ENCODE peak calls at places on chromosomes 5 and 9, in five cellular contexts. D is cardiac muscle cell, Q is mesendoderm, Y is psoas muscle, Z is aorta. U is an unnamed sample. For H3K4me1 and H3K27me3, the result is how much of the 10 kb centered on the place peaks cover.

GRCh38 chr5:149575131-149575530 is 6.2 kb upstream of the ARHGEF37 start:
- DNase-seq in Z (no peak), Q (no peak), Y (no peak), D (no peak), U (no peak)

GRCh38 chr9:92717201-92718085 is 47.2 kb downstream of the BICD2 start:
- DNase-seq in Y (no peak), Q (no peak), Z (peak), D (no peak), U (no peak)

GRCh38 chr9:105672711-105673234 is 10.5 kb downstream of the TAL2 start:
- DNase-seq in D (no peak), Y (no peak), Q (no peak), Z (no peak), U (no peak)

GRCh38 chr5:38497946-38498345 is 58.5 kb downstream of the LIFR start:
- DNase-seq in Y (no peak), Z (no peak), Q (peak), D (peak), U (no peak)

GRCh38 chr5:150363185-150363584 is 5.7 kb downstream of the TCOF1 start:
- DNase-seq in Z (no peak), Y (no peak), Q (no peak), D (no peak), U (no peak)

GRCh38 chr9:88988796-88989641 is 2.2 kb upstream of the S1PR3 start:
- DNase-seq in D (peak), Q (no peak), Y (no peak), Z (no peak), U (no peak)

GRCh38 chr5:149212203-149212951 is 59.3 kb upstream of the AFAP1L1 start:
- DNase-seq in Q (no peak), Y (no peak), Z (no peak), D (peak), U (no peak)

GRCh38 chr5:167694562-167694961 is 596.9 kb upstream of the WWC1 start:
- DNase-seq in Y (no peak), Q (no peak), Z (no peak), D (no peak), U (no peak)

GRCh38 chr5:121937762-121938161 is 24.0 kb upstream of the SRFBP1 start:
- DNase-seq in D (no peak), Q (no peak), Z (no peak), Y (no peak), U (no peak)

GRCh38 chr5:103397996-103398581 is 139.5 kb downstream of the MACIR start:
- DNase-seq in Z (no peak), D (no peak), Y (no peak), Q (no peak), U (no peak)

GRCh38 chr5:27242258-27242626 is 203.9 kb upstream of the CDH9 start:
- DNase-seq in Y (no peak), D (no peak), Z (no peak), Q (no peak), U (no peak)

DNA sequence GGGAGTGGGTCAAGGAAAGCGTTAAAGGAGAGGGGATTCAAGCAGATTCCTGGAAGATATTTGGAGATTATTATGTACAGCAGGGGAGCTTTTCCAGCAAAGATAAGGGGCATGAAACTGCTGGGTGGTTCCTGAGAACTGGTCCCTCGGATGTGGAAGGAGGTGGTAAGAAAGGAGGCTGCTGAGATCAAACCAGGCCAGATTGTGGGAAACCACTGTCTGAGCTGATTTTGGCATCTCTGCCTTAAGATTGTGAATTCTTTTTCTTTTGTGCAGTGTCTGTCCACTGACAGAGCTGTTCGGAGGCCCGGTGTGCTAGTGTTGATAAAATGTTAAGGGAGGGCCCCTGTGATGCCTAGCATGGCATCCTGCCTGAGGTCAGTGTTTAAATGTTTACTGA is 45.4 kb downstream of the SNX30 start:
- DNase-seq in D (no peak), Q (no peak), Z (no peak), Y (no peak), U (no peak)
- H3K4me1 ChIP-seq in D (under half), Q (under half), Z (under half), Y (under half), U (under half)

DNA sequence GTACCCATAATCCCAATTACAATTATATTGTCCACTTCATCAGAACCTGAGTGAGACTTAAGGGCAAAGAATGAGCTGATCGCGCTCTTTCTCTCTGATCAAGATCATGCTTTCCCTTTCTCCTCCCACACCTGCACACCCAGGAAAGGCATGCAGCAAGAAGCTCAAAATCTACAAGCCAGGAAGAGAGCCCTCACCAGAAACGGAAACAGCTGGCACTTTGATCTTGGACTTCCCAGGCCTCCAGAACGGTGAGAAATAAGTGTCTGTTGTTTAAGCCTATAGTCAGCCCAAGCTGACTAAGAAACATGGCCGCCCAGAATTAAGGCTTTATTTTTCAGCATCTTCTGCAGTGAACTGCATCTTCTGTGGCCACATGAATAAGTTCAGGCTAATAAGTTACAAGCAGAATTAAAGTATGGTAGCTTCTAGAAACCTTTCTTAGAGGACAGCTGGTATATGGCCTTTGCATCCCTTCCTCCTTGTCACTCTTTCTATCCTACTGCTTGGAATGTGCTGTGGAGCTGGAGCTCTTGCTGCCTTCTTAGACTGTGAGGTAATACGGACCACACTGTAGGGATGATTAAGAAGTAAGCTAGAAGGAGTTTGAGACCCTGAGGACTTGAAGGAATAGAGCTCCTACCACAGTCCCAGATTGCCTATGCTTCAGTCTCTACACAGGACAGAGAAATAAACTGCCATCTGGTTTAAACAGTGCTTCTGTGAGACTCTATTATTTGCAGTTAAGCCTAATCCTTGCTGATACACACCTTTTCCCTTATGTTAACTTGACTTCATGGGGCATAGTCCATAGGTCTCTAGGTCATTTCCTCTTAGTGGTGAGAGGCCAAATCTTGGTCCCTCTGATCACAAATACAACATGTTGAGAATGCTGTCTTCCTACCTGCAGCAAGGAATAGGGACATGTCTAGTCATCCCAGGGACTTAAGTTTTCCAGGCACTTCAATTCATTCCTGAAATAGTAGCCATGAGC is 17.2 kb downstream of the OR2S2 start:
- DNase-seq in Z (no peak), Q (no peak), D (no peak), Y (no peak), U (no peak)
- H3K27me3 ChIP-seq in Z (under half), Q (under half), D (under half), Y (under half), U (under half)

GRCh38 chr9:133122167-133122550 is 1.1 kb upstream of the RALGDS start:
- DNase-seq in D (no peak), Z (no peak), Y (no peak), Q (no peak), U (no peak)
- H3K4me1 ChIP-seq in D (half or more), Z (under half), Y (half or more), Q (under half), U (under half)

DNA sequence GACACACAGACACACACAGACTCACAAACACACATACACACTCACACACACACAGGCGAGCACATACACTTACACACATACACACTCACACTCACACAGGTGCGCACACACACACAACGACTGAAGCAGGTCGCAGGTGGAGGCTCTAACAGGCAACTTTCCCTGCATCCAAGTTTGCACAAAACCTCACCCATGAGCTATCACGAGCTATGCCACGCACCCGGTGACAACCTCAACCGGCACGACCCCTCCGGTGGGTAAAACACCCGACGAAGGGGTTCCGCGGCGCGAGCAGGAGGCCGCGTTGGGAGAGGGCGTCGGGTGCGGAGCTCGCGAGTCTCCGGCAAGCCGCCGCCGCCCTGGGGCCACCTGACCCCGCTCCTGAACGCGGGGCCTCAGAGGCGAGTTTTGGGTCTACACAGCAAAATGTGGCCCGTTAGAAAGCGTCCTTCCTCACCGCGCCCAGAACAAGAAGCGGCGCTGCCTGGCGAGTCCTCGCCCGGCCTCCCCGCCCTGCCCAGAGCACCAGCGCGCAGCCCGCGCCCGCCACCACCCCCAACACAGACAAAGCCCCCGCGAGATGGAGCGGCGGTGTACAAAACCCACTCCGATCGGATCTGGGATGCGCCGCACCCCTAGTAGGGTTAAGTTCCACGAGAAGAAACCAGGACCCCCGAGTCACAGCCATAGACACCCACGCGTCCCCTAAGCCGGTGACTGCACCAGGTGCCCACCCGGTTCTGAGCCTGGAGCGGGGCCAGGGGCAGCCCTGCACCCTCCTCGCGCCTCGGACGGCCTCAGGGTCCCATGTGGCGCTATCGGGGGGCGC is 665 bp downstream of the SLC6A3 start:
- DNase-seq in D (no peak), Z (peak), Y (peak), Q (no peak), U (no peak)
- H3K27me3 ChIP-seq in D (half or more), Z (under half), Y (half or more), Q (under half), U (under half)

DNA sequence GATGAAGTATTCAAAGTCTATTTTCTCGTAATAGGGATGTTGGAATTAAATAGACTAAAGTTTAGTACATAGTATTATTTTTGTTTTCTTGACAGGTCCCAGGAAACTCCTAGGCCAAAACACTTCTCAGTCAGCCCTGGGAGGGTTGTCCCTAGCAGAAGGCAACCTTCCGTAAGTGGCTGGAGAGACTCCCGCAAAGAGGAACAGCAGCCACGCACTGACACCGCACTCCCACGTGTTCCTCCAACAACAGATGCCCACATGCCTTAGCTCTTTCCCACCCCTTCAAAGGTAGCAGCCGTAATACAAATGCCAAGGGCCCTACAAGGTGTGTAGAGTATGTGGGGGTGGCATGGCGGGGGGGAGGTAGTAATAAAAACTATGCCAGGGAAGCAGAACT is 28.4 kb downstream of the PCDHGC5 start:
- DNase-seq in Y (no peak), Z (no peak), Q (no peak), D (no peak), U (no peak)
- H3K4me1 ChIP-seq in Y (half or more), Z (under half), Q (under half), D (under half), U (under half)

DNA sequence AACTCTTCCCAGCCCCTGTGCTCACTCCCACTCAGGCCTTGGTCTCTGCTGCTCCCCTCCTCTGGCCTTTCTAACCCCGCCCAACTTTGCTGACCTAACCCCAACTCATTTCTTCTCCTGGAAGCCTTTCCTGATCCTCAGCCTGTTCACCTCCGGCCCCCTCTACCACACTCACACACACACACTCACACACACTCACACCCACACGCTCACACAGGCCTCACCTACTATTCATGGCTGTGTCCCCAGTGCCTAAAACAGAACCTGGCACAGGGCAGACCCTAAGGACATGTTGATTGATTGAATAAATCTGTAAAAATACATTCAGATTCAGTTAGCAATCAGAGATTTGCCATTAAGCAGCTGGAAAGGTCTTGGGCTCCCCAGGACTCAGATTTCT is 28.5 kb upstream of the LHX2 start:
- DNase-seq in Y (no peak), Z (no peak), D (no peak), Q (no peak), U (no peak)
- H3K27me3 ChIP-seq in Y (under half), Z (under half), D (half or more), Q (under half), U (under half)

GRCh38 chr5:159010611-159011497 is 88.9 kb downstream of the EBF1 start:
- DNase-seq in D (peak), Z (no peak), Y (no peak), Q (peak), U (no peak)
- H3K4me1 ChIP-seq in D (under half), Z (under half), Y (under half), Q (under half), U (under half)

GRCh38 chr5:35284364-35284763 is 54.1 kb upstream of the PRLR start:
- DNase-seq in Y (no peak), Q (no peak), D (no peak), Z (no peak), U (no peak)
- H3K27me3 ChIP-seq in Y (under half), Q (under half), D (under half), Z (under half), U (under half)

DNA sequence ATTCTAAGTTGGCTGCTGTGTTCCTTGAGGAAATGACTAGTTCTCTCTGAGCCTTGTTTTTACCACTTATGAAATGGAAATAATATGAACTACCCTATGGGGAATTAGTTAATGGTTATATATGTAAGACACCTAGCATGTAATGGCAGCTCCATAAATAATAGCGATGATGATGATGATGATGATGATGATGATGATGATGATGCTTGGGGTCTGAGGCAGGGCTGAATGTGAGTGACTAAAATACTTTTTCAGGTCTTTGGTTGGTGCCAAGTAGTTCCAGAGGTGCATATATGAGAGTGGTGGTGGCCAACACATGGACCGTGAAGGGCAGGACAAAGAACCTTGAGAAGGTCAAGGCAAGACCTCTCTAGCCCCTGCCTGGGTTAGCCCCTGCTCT is 123.3 kb upstream of the PANK3 start:
- DNase-seq in Y (no peak), D (no peak), Z (no peak), Q (no peak), U (no peak)
- H3K4me1 ChIP-seq in Y (under half), D (under half), Z (under half), Q (under half), U (under half)

GRCh38 chr9:95989304-95989703 is 113.8 kb downstream of the ERCC6L2 start:
- DNase-seq in Z (no peak), Y (no peak), D (peak), Q (no peak), U (no peak)

GRCh38 chr9:95991326-95991725 is 115.8 kb downstream of the ERCC6L2 start:
- DNase-seq in Y (no peak), Z (no peak), Q (no peak), D (no peak), U (no peak)

GRCh38 chr9:95993342-95993741 is 117.9 kb downstream of the ERCC6L2 start:
- DNase-seq in Y (no peak), Q (no peak), D (no peak), Z (no peak), U (no peak)

GRCh38 chr9:95992536-95992935 is 117.0 kb downstream of the ERCC6L2 start:
- DNase-seq in Z (no peak), Y (no peak), D (no peak), Q (peak), U (no peak)
- H3K27me3 ChIP-seq in Z (under half), Y (under half), D (under half), Q (under half), U (under half)

U was measured in lung.